ENCODE peak calls at places on chromosomes 7 and 10, in five cellular contexts. P, M, H, O and W are unnamed samples. For H3K9me3, the result is how much of the 10 kb centered on the place peaks cover.

GRCh38 chr7:77690289-77690688 is 6.0 kb upstream of the RSBN1L start:
- DNase-seq in P (no peak), M (no peak), H (no peak), O (no peak), W (no peak)

GRCh38 chr10:114034943-114035645 is 8.6 kb upstream of the ADRB1 start:
- DNase-seq in P (no peak), M (no peak), H (no peak), O (no peak), W (no peak)

GRCh38 chr10:17432738-17433137 is 21.7 kb downstream of the ST8SIA6 start:
- DNase-seq in P (no peak), M (no peak), H (no peak), O (no peak), W (no peak)

GRCh38 chr7:52297128-52297527 is 738.3 kb upstream of the POM121L12 start:
- DNase-seq in P (no peak), M (no peak), H (no peak), O (no peak), W (no peak)

GRCh38 chr10:46524471-46525176 is 31.8 kb downstream of the GPRIN2 start:
- DNase-seq in P (no peak), M (no peak), H (no peak), O (peak), W (peak)

GRCh38 chr10:113961261-113961938 is 82.3 kb upstream of the ADRB1 start:
- DNase-seq in P (no peak), M (peak), H (no peak), O (no peak), W (no peak)

GRCh38 chr7:158284617-158285382 is 302.8 kb downstream of the PTPRN2 start:
- DNase-seq in P (no peak), M (no peak), H (no peak), O (no peak), W (peak)

GRCh38 chr7:845731-846130 is 13.5 kb downstream of the SUN1 start:
- DNase-seq in P (no peak), M (no peak), H (no peak), O (no peak), W (no peak)

GRCh38 chr10:89963446-89964102 is 262.2 kb downstream of the KIF20B start:
- DNase-seq in P (no peak), M (no peak), H (no peak), O (no peak), W (no peak)

GRCh38 chr7:77370606-77371005 is 45.5 kb downstream of the GSAP start:
- DNase-seq in P (no peak), M (no peak), H (no peak), O (no peak), W (no peak)

GRCh38 chr10:79112898-79113431 is 44.2 kb downstream of the ZMIZ1 start:
- DNase-seq in P (no peak), M (no peak), H (no peak), O (no peak), W (peak)

GRCh38 chr10:79111846-79112614 is 43.3 kb downstream of the ZMIZ1 start:
- DNase-seq in P (no peak), M (no peak), H (no peak), O (no peak), W (no peak)

GRCh38 chr10:79108728-79109127 is 40.0 kb downstream of the ZMIZ1 start:
- DNase-seq in P (no peak), M (no peak), H (no peak), O (no peak), W (no peak)

GRCh38 chr10:79113827-79114226 is 45.1 kb downstream of the ZMIZ1 start:
- DNase-seq in P (no peak), M (no peak), H (no peak), O (peak), W (no peak)

DNA sequence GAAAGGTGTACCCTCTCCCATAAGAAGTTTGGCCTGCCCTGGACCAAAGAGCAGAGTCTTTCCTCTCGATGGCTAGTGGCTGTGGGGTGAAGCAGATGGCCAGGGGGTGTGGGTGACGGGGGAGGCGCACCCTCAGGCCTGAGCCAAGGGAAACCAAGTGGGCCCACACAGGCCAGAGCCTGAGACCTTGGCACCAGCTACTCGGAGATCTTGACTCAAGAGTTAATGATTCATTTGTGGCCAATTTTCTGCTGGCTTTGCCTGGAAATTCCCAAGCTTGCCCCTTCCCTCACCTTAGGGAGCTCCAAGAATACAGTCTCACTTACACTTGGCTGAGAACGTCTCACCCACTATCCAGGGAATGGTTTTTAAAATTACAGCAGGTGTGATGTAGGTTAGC is 42.7 kb downstream of the ZMIZ1 start:
- DNase-seq in P (no peak), M (no peak), H (no peak), O (no peak), W (no peak)
- H3K9me3 ChIP-seq in P (under half), M (under half), H (under half), O (under half), W (under half)

DNA sequence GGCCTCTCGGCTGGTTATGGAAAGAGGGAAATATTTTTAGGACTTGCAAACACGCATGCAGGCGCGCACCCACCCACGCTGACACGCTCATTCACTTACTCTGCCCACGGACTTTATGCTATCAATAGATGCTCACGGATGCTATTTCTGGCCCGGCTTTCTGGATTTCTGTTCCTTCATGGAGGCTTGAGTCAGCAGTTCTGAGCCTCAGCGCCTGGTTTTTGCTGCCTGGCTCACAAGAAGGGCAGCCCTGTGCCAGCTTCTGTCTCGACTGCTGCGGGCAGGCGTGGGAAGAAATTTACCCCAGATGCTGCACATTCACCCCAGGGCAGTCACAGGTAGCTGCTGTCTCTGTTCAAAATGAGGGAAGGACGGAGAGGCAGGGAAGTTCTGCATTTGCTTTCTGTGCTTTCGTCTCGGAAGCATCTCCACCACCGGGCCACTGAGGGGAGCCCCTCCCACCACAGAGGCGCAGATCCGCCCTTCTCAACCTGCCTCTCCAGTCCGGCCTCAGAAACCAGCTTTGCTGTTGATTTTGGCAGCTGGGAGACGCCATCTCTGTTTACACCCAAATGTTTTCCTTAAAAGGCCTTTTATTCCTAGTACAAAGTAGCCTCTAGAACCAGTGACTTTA is 116.2 kb upstream of the BTBD16 start:
- DNase-seq in P (no peak), M (no peak), H (peak), O (peak), W (peak)
- H3K9me3 ChIP-seq in P (under half), M (under half), H (under half), O (under half), W (under half)

DNA sequence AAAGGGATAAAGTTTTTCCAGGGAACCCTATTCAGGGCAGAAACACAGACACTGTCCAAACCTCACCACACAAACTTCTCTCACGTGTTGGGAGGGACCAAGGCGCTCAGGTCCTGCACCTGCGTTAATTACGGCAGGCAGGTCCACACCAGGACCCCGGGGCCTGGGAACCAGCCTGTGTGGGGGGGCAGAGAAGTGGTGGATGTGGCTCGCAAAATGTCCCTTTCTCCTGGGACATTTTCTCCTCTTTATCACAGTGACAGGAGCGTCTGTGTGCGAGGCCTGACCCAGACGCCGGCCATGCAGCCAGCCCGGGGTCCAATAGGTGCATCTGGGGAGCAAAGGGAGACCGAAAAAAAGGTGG is 73.4 kb upstream of the ZNF722 start:
- DNase-seq in P (no peak), M (no peak), H (no peak), O (no peak), W (no peak)
- H3K9me3 ChIP-seq in P (under half), M (under half), H (under half), O (under half), W (under half)

GRCh38 chr7:63043657-63044543 is 954.7 kb upstream of the ZNF722 start:
- DNase-seq in P (no peak), M (no peak), H (no peak), O (no peak), W (no peak)
- H3K9me3 ChIP-seq in P (under half), M (under half), H (under half), O (half or more), W (under half)

GRCh38 chr10:13049774-13050420 is 48.4 kb upstream of the CCDC3 start:
- DNase-seq in P (no peak), M (no peak), H (no peak), O (peak), W (no peak)

GRCh38 chr10:13051126-13051694 is 48.8 kb upstream of the OPTN start:
- DNase-seq in P (no peak), M (no peak), H (no peak), O (no peak), W (no peak)

GRCh38 chr10:13047529-13048206 is 46.2 kb upstream of the CCDC3 start:
- DNase-seq in P (no peak), M (no peak), H (no peak), O (no peak), W (no peak)

GRCh38 chr10:13046861-13047528 is 45.5 kb upstream of the CCDC3 start:
- DNase-seq in P (no peak), M (no peak), H (no peak), O (no peak), W (no peak)

DNA sequence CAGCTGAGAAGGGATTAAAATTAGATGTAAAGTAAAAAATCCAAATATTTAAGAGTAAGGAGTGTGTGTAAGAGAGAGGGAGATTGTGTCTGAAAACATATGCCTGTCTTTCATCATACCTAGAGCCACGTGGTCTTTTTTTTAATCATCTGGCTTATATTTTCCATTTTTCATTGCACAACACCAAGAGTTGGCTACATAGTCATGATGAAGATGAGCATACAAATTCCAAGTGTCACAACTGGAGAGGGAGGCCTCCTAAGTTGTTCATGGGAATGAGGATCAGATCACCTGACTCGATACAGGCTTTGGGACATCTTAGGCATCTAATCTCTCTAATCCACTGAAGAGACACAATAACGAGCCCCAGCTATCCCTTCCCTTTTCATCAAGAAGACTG is 47.2 kb upstream of the CCDC3 start:
- DNase-seq in P (no peak), M (no peak), H (no peak), O (no peak), W (no peak)
- H3K9me3 ChIP-seq in P (under half), M (under half), H (under half), O (under half), W (under half)

GRCh38 chr10:38146579-38147333 is 52.6 kb downstream of the ZNF37A start:
- DNase-seq in P (no peak), M (no peak), H (no peak), O (no peak), W (no peak)

GRCh38 chr10:38143587-38143986 is 49.5 kb downstream of the ZNF37A start:
- DNase-seq in P (no peak), M (no peak), H (no peak), O (no peak), W (no peak)

GRCh38 chr10:38147686-38148085 is 53.5 kb downstream of the ZNF37A start:
- DNase-seq in P (no peak), M (no peak), H (no peak), O (no peak), W (no peak)
- H3K9me3 ChIP-seq in P (under half), M (under half), H (under half), O (under half), W (under half)